ENCODE peak calls at places on chromosomes 7 and 10, in nine cellular contexts. One of them, this sample, is unnamed.

GRCh38 chr10:61592581-61592980 is 70.1 kb upstream of the CABCOCO1 start:
- DNase-seq in WTC11: peak; percentile 38
- DNase-seq in HCT116: peak; percentile 33
- DNase-seq in body of pancreas: no peak
- DNase-seq in dorsolateral prefrontal cortex: no peak
- DNase-seq in fibroblast of lung: peak; percentile 10
- DNase-seq in A549: peak; percentile 2
- DNase-seq in ovary: no peak
- DNase-seq in cardiac muscle cell: peak; percentile 20
- DNase-seq in this sample: no peak

GRCh38 chr10:26855186-26855585 is 5.6 kb downstream of the ABI1 start:
- DNase-seq in WTC11: no peak
- DNase-seq in HCT116: no peak
- DNase-seq in body of pancreas: no peak
- DNase-seq in dorsolateral prefrontal cortex: no peak
- DNase-seq in fibroblast of lung: no peak
- DNase-seq in A549: no peak
- DNase-seq in ovary: no peak
- DNase-seq in cardiac muscle cell: peak; percentile 31
- DNase-seq in this sample: no peak

GRCh38 chr7:110568932-110569331 is 522.0 kb upstream of the LRRN3 start:
- DNase-seq in WTC11: no peak
- DNase-seq in HCT116: peak; percentile 4
- DNase-seq in body of pancreas: no peak
- DNase-seq in dorsolateral prefrontal cortex: no peak
- DNase-seq in fibroblast of lung: no peak
- DNase-seq in A549: no peak
- DNase-seq in ovary: no peak
- DNase-seq in cardiac muscle cell: no peak
- DNase-seq in this sample: no peak

GRCh38 chr10:69213601-69214311 is 6.4 kb upstream of the HKDC1 start:
- DNase-seq in WTC11: no peak
- DNase-seq in HCT116: no peak
- DNase-seq in body of pancreas: no peak
- DNase-seq in dorsolateral prefrontal cortex: no peak
- DNase-seq in fibroblast of lung: peak; percentile 65
- DNase-seq in A549: no peak
- DNase-seq in ovary: no peak
- DNase-seq in cardiac muscle cell: no peak
- DNase-seq in this sample: no peak

GRCh38 chr7:71735961-71736556 is 604.1 kb downstream of the GALNT17 start:
- DNase-seq in WTC11: peak; percentile 86
- DNase-seq in HCT116: peak; percentile 28
- DNase-seq in body of pancreas: peak; percentile 76
- DNase-seq in dorsolateral prefrontal cortex: peak; percentile 83
- DNase-seq in fibroblast of lung: peak; percentile 63
- DNase-seq in A549: peak; percentile 21
- DNase-seq in ovary: peak; percentile 74
- DNase-seq in cardiac muscle cell: peak; percentile 71
- DNase-seq in this sample: peak; percentile 10

GRCh38 chr10:12504176-12504575 is 154.8 kb downstream of the CAMK1D start:
- DNase-seq in WTC11: no peak
- DNase-seq in HCT116: no peak
- DNase-seq in body of pancreas: no peak
- DNase-seq in dorsolateral prefrontal cortex: no peak
- DNase-seq in fibroblast of lung: no peak
- DNase-seq in A549: no peak
- DNase-seq in ovary: no peak
- DNase-seq in cardiac muscle cell: no peak
- DNase-seq in this sample: no peak

GRCh38 chr7:27110163-27110976 is 7.9 kb upstream of the HOXA2 start:
- DNase-seq in WTC11: peak; percentile 72
- DNase-seq in HCT116: no peak
- DNase-seq in body of pancreas: no peak
- DNase-seq in dorsolateral prefrontal cortex: no peak
- DNase-seq in fibroblast of lung: peak; percentile 95
- DNase-seq in A549: no peak
- DNase-seq in ovary: no peak
- DNase-seq in cardiac muscle cell: no peak
- DNase-seq in this sample: no peak

GRCh38 chr7:38321050-38321449 is 47.6 kb upstream of the TARP start:
- DNase-seq in WTC11: no peak
- DNase-seq in HCT116: no peak
- DNase-seq in body of pancreas: no peak
- DNase-seq in dorsolateral prefrontal cortex: no peak
- DNase-seq in fibroblast of lung: no peak
- DNase-seq in A549: no peak
- DNase-seq in ovary: no peak
- DNase-seq in cardiac muscle cell: no peak
- DNase-seq in this sample: no peak

GRCh38 chr10:62842983-62843382 is 26.8 kb upstream of the EGR2 start:
- DNase-seq in WTC11: no peak
- DNase-seq in HCT116: no peak
- DNase-seq in body of pancreas: no peak
- DNase-seq in dorsolateral prefrontal cortex: no peak
- DNase-seq in fibroblast of lung: no peak
- DNase-seq in A549: no peak
- DNase-seq in ovary: no peak
- DNase-seq in cardiac muscle cell: no peak
- DNase-seq in this sample: no peak

GRCh38 chr7:1720325-1720724 is 50.2 kb downstream of the ELFN1 start:
- DNase-seq in WTC11: no peak
- DNase-seq in HCT116: no peak
- DNase-seq in body of pancreas: no peak
- DNase-seq in dorsolateral prefrontal cortex: peak; percentile 67
- DNase-seq in fibroblast of lung: no peak
- DNase-seq in A549: no peak
- DNase-seq in ovary: no peak
- DNase-seq in cardiac muscle cell: no peak
- DNase-seq in this sample: no peak

GRCh38 chr10:27746364-27747095 is 911 bp upstream of the MKX start:
- DNase-seq in WTC11: peak; percentile 16
- DNase-seq in HCT116: no peak
- DNase-seq in body of pancreas: no peak
- DNase-seq in dorsolateral prefrontal cortex: no peak
- DNase-seq in fibroblast of lung: no peak
- DNase-seq in A549: no peak
- DNase-seq in ovary: peak; percentile 31
- DNase-seq in cardiac muscle cell: no peak
- DNase-seq in this sample: no peak

GRCh38 chr7:37921876-37922275 is 1.4 kb downstream of the EPDR1 start:
- DNase-seq in WTC11: no peak
- DNase-seq in HCT116: no peak
- DNase-seq in body of pancreas: no peak
- DNase-seq in dorsolateral prefrontal cortex: no peak
- DNase-seq in fibroblast of lung: no peak
- DNase-seq in A549: no peak
- DNase-seq in ovary: no peak
- DNase-seq in cardiac muscle cell: no peak
- DNase-seq in this sample: no peak

GRCh38 chr7:111092406-111093160 is 1.7 kb downstream of the LRRN3 start:
- DNase-seq in WTC11: no peak
- DNase-seq in HCT116: no peak
- DNase-seq in body of pancreas: no peak
- DNase-seq in dorsolateral prefrontal cortex: no peak
- DNase-seq in fibroblast of lung: no peak
- DNase-seq in A549: no peak
- DNase-seq in ovary: no peak
- DNase-seq in cardiac muscle cell: no peak
- DNase-seq in this sample: no peak

GRCh38 chr7:112701456-112701855 is 88.7 kb downstream of the TMEM168 start:
- DNase-seq in WTC11: no peak
- DNase-seq in HCT116: no peak
- DNase-seq in body of pancreas: no peak
- DNase-seq in dorsolateral prefrontal cortex: no peak
- DNase-seq in fibroblast of lung: no peak
- DNase-seq in A549: no peak
- DNase-seq in ovary: no peak
- DNase-seq in cardiac muscle cell: no peak
- DNase-seq in this sample: no peak

GRCh38 chr7:128063025-128063560 is 31.9 kb upstream of the LRRC4 start:
- DNase-seq in WTC11: no peak
- DNase-seq in HCT116: no peak
- DNase-seq in body of pancreas: no peak
- DNase-seq in dorsolateral prefrontal cortex: no peak
- DNase-seq in fibroblast of lung: no peak
- DNase-seq in A549: no peak
- DNase-seq in ovary: no peak
- DNase-seq in cardiac muscle cell: no peak
- DNase-seq in this sample: no peak

GRCh38 chr10:86110156-86110786 is 256.3 kb downstream of the GRID1 start:
- DNase-seq in WTC11: peak; percentile 63
- DNase-seq in HCT116: no peak
- DNase-seq in body of pancreas: no peak
- DNase-seq in dorsolateral prefrontal cortex: no peak
- DNase-seq in fibroblast of lung: no peak
- DNase-seq in A549: no peak
- DNase-seq in ovary: no peak
- DNase-seq in cardiac muscle cell: no peak
- DNase-seq in this sample: no peak
- TF ChIP-seq CTCF in WTC11: peak; percentile 70
- TF ChIP-seq CTCF in HCT116: no peak
- TF ChIP-seq CTCF in body of pancreas: no peak
- TF ChIP-seq CTCF in dorsolateral prefrontal cortex: no peak
- TF ChIP-seq CTCF in fibroblast of lung: no peak
- TF ChIP-seq CTCF in A549: no peak
- TF ChIP-seq CTCF in ovary: no peak
- TF ChIP-seq CTCF in cardiac muscle cell: peak; percentile 11
- TF ChIP-seq CTCF in this sample: no peak

GRCh38 chr10:71805776-71806705 is 32.7 kb upstream of the VSIR start:
- DNase-seq in WTC11: peak; percentile 71
- DNase-seq in HCT116: peak; percentile 10
- DNase-seq in body of pancreas: no peak
- DNase-seq in dorsolateral prefrontal cortex: no peak
- DNase-seq in fibroblast of lung: no peak
- DNase-seq in A549: no peak
- DNase-seq in ovary: no peak
- DNase-seq in cardiac muscle cell: peak; percentile 53
- DNase-seq in this sample: no peak
- TF ChIP-seq CTCF in WTC11: no peak
- TF ChIP-seq CTCF in HCT116: no peak
- TF ChIP-seq CTCF in body of pancreas: no peak
- TF ChIP-seq CTCF in dorsolateral prefrontal cortex: no peak
- TF ChIP-seq CTCF in fibroblast of lung: no peak
- TF ChIP-seq CTCF in A549: no peak
- TF ChIP-seq CTCF in ovary: no peak
- TF ChIP-seq CTCF in cardiac muscle cell: no peak
- TF ChIP-seq CTCF in this sample: no peak

DNA sequence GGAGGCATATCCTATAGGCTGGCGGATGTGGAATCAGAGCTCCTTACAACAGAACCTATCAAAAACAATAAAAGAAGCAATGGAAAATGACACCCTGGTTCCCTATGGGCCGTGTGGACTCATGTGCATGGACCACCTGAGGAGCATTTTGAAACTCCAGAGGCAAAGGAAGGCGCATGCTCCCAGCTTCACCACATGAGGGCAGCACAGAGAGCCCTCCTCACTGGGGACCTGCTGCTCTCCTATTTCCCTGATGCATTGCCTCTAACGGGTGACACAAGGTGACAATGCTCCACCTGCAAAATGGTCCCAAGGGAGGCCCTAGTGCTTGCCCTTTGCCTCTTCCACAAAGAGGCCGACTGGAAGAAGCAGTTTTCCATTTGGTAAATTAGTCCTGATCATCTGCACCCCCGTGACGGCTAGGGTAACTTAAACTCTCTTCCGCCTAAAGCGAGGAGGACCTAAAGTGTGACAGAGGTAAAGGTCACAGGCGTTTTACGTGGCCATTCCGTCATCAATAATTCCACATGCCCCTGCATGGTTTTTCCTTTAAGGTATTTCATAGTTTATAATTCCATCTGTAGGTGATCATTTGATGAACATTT is 67.7 kb downstream of the GPAM start:
- DNase-seq in WTC11: peak; percentile 72
- DNase-seq in HCT116: peak; percentile 42
- DNase-seq in body of pancreas: peak; percentile 46
- DNase-seq in dorsolateral prefrontal cortex: no peak
- DNase-seq in fibroblast of lung: peak; percentile 3
- DNase-seq in A549: peak; percentile 46
- DNase-seq in ovary: no peak
- DNase-seq in cardiac muscle cell: peak; percentile 25
- DNase-seq in this sample: no peak
- TF ChIP-seq CTCF in WTC11: peak; percentile 66
- TF ChIP-seq CTCF in HCT116: peak; percentile 82
- TF ChIP-seq CTCF in body of pancreas: peak; percentile 56
- TF ChIP-seq CTCF in dorsolateral prefrontal cortex: peak; percentile 65
- TF ChIP-seq CTCF in fibroblast of lung: peak; percentile 60
- TF ChIP-seq CTCF in A549: peak; percentile 54
- TF ChIP-seq CTCF in ovary: no peak
- TF ChIP-seq CTCF in cardiac muscle cell: peak; percentile 74
- TF ChIP-seq CTCF in this sample: peak; percentile 85

DNA sequence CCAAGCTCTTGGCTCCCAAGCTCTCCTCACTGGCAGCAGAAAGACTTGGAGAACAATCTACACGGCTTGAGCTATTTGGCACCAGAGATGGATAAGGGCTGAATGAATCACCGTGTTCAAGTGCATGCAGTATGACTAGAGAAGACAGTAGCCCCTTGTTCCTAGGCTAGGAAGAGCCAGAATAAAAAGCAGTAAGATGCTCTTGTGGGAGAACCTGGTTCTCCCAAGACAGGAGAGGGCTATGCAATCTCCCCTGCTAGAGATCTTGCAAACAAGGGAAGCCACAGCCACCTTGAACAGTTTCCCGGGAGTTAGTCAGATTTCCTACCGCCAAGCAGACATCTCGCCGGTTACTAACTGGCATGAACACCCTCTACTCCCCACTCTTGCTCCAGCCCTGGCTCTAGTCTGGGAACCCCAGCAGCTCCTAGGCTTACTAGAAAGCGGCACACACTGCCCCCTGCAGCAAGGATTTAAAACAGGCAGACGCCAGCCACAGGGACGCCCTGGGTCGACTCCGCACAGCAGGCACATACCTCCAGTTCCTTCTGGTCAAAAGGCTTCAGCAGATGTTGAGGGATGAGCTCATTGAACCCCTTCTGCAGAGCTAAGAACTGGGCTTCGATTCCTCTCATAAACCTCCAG is 107.3 kb downstream of the SMURF1 start:
- DNase-seq in WTC11: peak; percentile 78
- DNase-seq in HCT116: no peak
- DNase-seq in body of pancreas: no peak
- DNase-seq in dorsolateral prefrontal cortex: peak; percentile 78
- DNase-seq in fibroblast of lung: peak; percentile 19
- DNase-seq in A549: peak; percentile 55
- DNase-seq in ovary: no peak
- DNase-seq in cardiac muscle cell: peak; percentile 60
- DNase-seq in this sample: no peak
- TF ChIP-seq CTCF in WTC11: peak; percentile 41
- TF ChIP-seq CTCF in HCT116: no peak
- TF ChIP-seq CTCF in body of pancreas: no peak
- TF ChIP-seq CTCF in dorsolateral prefrontal cortex: peak; percentile 61
- TF ChIP-seq CTCF in fibroblast of lung: peak; percentile 36
- TF ChIP-seq CTCF in A549: peak; percentile 33
- TF ChIP-seq CTCF in ovary: no peak
- TF ChIP-seq CTCF in cardiac muscle cell: peak; percentile 44
- TF ChIP-seq CTCF in this sample: peak; percentile 41

This sample was measured in AG09319.